ENCODE peak calls at places on chromosomes 13 and 19, in five cellular contexts. E, V, R, L and Q are unnamed samples.

GRCh38 chr19:7763696-7764095 is 653 bp downstream of the CLEC4M start:
- DNase-seq in E (no peak), V (no peak), R (no peak), L (peak; percentile 61), Q (no peak)

GRCh38 chr13:49495783-49496762 is at the start of gene PHF11:
- DNase-seq in E (peak; percentile 60), V (peak; percentile 81), R (peak; percentile 85), L (peak; percentile 96), Q (peak; percentile 76)

GRCh38 chr19:37920591-37921450 is 13.8 kb downstream of the SIPA1L3 start:
- DNase-seq in E (no peak), V (no peak), R (no peak), L (no peak), Q (no peak)

GRCh38 chr13:84983321-84983720 is 815.9 kb downstream of the SLITRK6 start:
- DNase-seq in E (no peak), V (no peak), R (no peak), L (no peak), Q (no peak)

GRCh38 chr13:81686877-81687276 is 1346.0 kb upstream of the SPRY2 start:
- DNase-seq in E (no peak), V (no peak), R (no peak), L (no peak), Q (peak; percentile 77)

GRCh38 chr13:80787604-80788003 is 446.7 kb upstream of the SPRY2 start:
- DNase-seq in E (no peak), V (no peak), R (no peak), L (no peak), Q (no peak)

GRCh38 chr19:28793391-28794168 is 419.4 kb downstream of the UQCRFS1 start:
- DNase-seq in E (no peak), V (peak; percentile 16), R (no peak), L (no peak), Q (no peak)

GRCh38 chr19:677201-677600 is 1.0 kb downstream of the FSTL3 start:
- DNase-seq in E (peak; percentile 70), V (peak; percentile 78), R (peak; percentile 42), L (peak; percentile 96), Q (peak; percentile 86)

GRCh38 chr19:13966684-13967128 is 14.4 kb downstream of the DCAF15 start:
- DNase-seq in E (no peak), V (no peak), R (no peak), L (no peak), Q (no peak)

GRCh38 chr13:105798541-105798940 is 736.9 kb downstream of the EFNB2 start:
- DNase-seq in E (no peak), V (no peak), R (no peak), L (no peak), Q (no peak)

GRCh38 chr19:23817519-23817918 is 58.8 kb upstream of the ZNF681 start:
- DNase-seq in E (peak; percentile 34), V (no peak), R (peak; percentile 66), L (no peak), Q (peak; percentile 23)

GRCh38 chr19:40592170-40592569 is 9.0 kb upstream of the LTBP4 start:
- DNase-seq in E (peak; percentile 64), V (no peak), R (no peak), L (no peak), Q (peak; percentile 76)

GRCh38 chr13:74026753-74027152 is 107.5 kb downstream of the KLF12 start:
- DNase-seq in E (peak; percentile 23), V (no peak), R (peak; percentile 51), L (no peak), Q (peak; percentile 24)

GRCh38 chr19:29329460-29330134 is 116.6 kb upstream of the UQCRFS1 start:
- DNase-seq in E (peak; percentile 7), V (no peak), R (no peak), L (no peak), Q (no peak)

GRCh38 chr13:110006304-110006703 is 219.9 kb upstream of the IRS2 start:
- DNase-seq in E (peak; percentile 94), V (no peak), R (no peak), L (peak; percentile 78), Q (peak; percentile 96)

GRCh38 chr13:72864142-72865035 is 82.5 kb downstream of the PIBF1 start:
- DNase-seq in E (peak; percentile 5), V (no peak), R (no peak), L (no peak), Q (no peak)

GRCh38 chr19:10861118-10861651 is 10.2 kb upstream of the CARM1 start:
- DNase-seq in E (peak; percentile 52), V (no peak), R (peak; percentile 49), L (no peak), Q (peak; percentile 56)

GRCh38 chr19:1657632-1658445 is 5.4 kb upstream of the TCF3 start:
- DNase-seq in E (peak; percentile 41), V (no peak), R (no peak), L (no peak), Q (no peak)

GRCh38 chr13:23850134-23850533 is 39.1 kb downstream of the MIPEP start:
- DNase-seq in E (no peak), V (no peak), R (no peak), L (no peak), Q (no peak)

GRCh38 chr19:39124136-39124764 is 1.3 kb upstream of the PAK4 start:
- DNase-seq in E (no peak), V (no peak), R (no peak), L (no peak), Q (no peak)

GRCh38 chr13:26855071-26855470 is 94.5 kb upstream of the GPR12 start:
- DNase-seq in E (no peak), V (no peak), R (no peak), L (no peak), Q (no peak)

GRCh38 chr13:113846639-113847318 is 17.1 kb downstream of the GAS6 start:
- DNase-seq in E (no peak), V (no peak), R (no peak), L (peak; percentile 80), Q (no peak)

GRCh38 chr13:31105020-31105800 is 56.5 kb downstream of the HSPH1 start:
- DNase-seq in E (no peak), V (no peak), R (no peak), L (peak; percentile 71), Q (no peak)

GRCh38 chr19:8352134-8352827 is 9.2 kb upstream of the KANK3 start:
- DNase-seq in E (no peak), V (no peak), R (no peak), L (no peak), Q (no peak)

GRCh38 chr19:51783373-51783772 is 11.6 kb upstream of the FPR3 start:
- DNase-seq in E (peak; percentile 72), V (no peak), R (no peak), L (no peak), Q (peak; percentile 60)

DNA sequence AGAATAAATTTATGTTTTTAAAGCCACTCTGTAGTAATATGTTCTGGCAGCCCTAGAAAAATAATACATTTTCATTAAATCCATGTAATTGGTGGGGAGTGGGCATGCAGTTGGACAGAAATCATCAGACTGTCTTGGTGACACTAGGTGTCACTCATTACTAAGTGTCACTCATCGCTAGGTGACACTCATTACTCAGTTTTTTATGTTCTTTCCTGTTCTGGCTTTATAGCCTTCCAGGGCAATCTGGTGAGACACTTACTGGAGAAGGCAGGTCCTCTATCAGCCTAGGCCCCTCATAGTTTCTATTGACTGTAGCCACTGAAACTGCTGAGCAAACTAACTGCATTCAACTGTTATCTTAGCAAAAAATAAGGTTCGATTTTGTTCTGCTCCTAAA is 542.1 kb downstream of the SLITRK1 start:
- DNase-seq in E (no peak), V (no peak), R (no peak), L (no peak), Q (no peak)
- TF ChIP-seq CTCF in E (no peak), V (no peak), R (no peak), L (no peak), Q (no peak)

DNA sequence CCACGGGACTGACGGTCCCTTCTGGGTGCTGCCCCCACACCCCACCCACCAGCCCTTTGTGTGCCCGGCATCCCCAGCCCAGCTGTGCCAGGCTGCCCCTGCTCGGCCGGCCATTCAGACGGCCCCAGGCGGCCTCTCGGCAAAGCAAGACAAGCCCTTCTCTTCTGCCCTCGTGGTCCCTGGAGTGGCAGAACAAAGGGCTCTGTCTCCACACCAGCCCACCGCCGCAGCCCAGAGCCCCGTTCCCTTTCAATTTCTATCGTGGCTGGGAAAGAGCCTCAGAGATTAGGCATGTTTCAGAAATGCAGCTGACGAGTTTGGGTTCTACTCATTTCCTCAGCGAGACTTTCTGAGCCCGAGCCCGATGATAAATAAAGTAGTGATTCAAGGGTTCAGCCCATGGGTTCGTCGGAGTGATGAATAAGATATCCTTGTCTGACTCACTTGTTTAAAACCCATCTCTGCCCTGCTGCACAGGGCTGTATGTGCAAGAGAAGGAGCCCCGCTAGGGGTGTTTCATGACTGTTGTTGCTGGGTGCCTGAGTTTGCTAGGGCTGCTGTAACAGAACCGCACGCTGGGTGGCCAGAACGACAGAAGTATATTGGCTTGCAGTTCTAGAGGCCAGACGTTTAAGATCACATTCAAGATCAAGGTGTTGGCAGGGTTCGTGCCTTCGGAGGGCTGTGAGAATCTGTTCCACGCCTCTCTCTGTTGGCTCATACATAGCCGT is 4.3 kb downstream of the MYO9B start:
- DNase-seq in E (peak; percentile 96), V (peak; percentile 61), R (peak; percentile 59), L (peak; percentile 89), Q (peak; percentile 96)
- TF ChIP-seq CTCF in E (peak; percentile 70), V (peak; percentile 70), R (no peak), L (no peak), Q (peak; percentile 49)

GRCh38 chr19:5559804-5560133 is 8.0 kb downstream of the TINCR start:
- DNase-seq in E (no peak), V (no peak), R (no peak), L (no peak), Q (no peak)

GRCh38 chr19:5562280-5562679 is 5.5 kb downstream of the TINCR start:
- DNase-seq in E (no peak), V (no peak), R (no peak), L (no peak), Q (no peak)

GRCh38 chr19:5560156-5560555 is 7.6 kb downstream of the TINCR start:
- DNase-seq in E (no peak), V (no peak), R (no peak), L (no peak), Q (no peak)

GRCh38 chr19:5563008-5563431 is 4.7 kb downstream of the TINCR start:
- DNase-seq in E (no peak), V (no peak), R (no peak), L (no peak), Q (no peak)

DNA sequence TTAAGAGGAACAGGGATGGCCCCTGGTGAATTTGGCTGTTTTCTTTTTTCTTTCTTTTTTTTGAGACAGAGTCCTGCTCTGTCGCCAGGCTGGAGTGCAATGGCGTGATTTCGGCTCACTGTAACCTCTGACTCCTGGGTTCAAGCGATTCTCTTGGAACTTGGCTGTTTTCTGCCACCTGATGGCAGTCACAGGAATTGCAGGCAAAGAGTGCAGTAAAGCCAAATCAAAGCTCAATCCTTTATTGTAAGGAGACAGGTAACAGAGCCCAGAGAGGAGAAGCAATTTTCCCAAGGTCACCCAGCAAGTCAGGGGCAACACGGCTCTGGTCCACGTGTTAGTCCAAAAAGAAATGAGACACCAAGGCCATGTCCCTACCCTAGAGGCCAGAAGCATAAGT is 6.2 kb downstream of the TINCR start:
- DNase-seq in E (peak; percentile 55), V (no peak), R (no peak), L (no peak), Q (no peak)
- TF ChIP-seq CTCF in E (peak; percentile 88), V (no peak), R (no peak), L (no peak), Q (peak; percentile 44)

DNA sequence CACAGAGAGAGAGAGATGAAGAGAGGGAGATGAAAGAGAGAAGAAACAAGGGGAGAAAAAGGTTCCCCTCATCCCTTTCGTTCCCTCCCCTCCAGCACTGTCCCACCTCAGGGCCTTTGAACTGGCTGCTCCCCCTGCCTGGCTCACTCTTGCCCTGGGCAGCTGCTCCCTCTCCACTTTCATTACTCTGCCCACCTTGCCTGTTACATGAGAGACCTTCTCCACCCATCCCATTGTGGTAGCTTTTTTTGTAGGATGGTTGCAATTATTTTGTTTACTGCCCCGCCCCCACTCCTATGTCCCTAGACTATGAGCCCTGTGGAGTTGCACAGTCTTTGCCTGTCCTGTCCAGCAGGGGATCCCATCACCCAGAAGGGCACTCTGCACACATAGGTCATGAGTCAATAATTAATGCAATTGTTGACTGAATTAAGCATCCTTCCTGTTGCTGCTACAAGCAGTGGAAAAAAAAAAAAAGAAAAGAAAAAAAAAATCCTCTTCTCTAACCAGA is 14.1 kb downstream of the C19orf81 start:
- DNase-seq in E (peak; percentile 54), V (no peak), R (no peak), L (no peak), Q (no peak)
- TF ChIP-seq CTCF in E (peak; percentile 59), V (no peak), R (no peak), L (no peak), Q (no peak)